ENCODE peak calls at places on chromosomes 13 and 19, in seven cellular contexts. One of them, this sample, is unnamed. For H3K4me1, the result is how much of the 10 kb centered on the place peaks cover.

GRCh38 chr19:42594617-42595489 is at the start of gene CEACAM8:
- DNase-seq in Panc1: no peak
- DNase-seq in CD8-positive, alpha-beta T cell: no peak
- DNase-seq in lower lobe of right lung: no peak
- DNase-seq in ovary: no peak
- DNase-seq in A549: no peak
- DNase-seq in mammary epithelial cell: no peak
- DNase-seq in this sample: no peak

GRCh38 chr13:47546963-47547345 is 454.1 kb downstream of the SUCLA2 start:
- DNase-seq in Panc1: no peak
- DNase-seq in CD8-positive, alpha-beta T cell: no peak
- DNase-seq in lower lobe of right lung: no peak
- DNase-seq in ovary: no peak
- DNase-seq in A549: no peak
- DNase-seq in mammary epithelial cell: no peak
- DNase-seq in this sample: no peak

GRCh38 chr13:34578471-34578870 is 363.6 kb upstream of the NBEA start:
- DNase-seq in Panc1: no peak
- DNase-seq in CD8-positive, alpha-beta T cell: no peak
- DNase-seq in lower lobe of right lung: no peak
- DNase-seq in ovary: no peak
- DNase-seq in A549: no peak
- DNase-seq in mammary epithelial cell: peak
- DNase-seq in this sample: no peak

GRCh38 chr13:40170982-40171381 is 495.5 kb downstream of the FOXO1 start:
- DNase-seq in Panc1: no peak
- DNase-seq in CD8-positive, alpha-beta T cell: no peak
- DNase-seq in lower lobe of right lung: no peak
- DNase-seq in ovary: no peak
- DNase-seq in A549: no peak
- DNase-seq in mammary epithelial cell: peak
- DNase-seq in this sample: no peak

GRCh38 chr13:30341815-30342570 is 34.6 kb upstream of the KATNAL1 start:
- DNase-seq in Panc1: no peak
- DNase-seq in CD8-positive, alpha-beta T cell: no peak
- DNase-seq in lower lobe of right lung: peak
- DNase-seq in ovary: peak
- DNase-seq in A549: no peak
- DNase-seq in mammary epithelial cell: peak
- DNase-seq in this sample: no peak

GRCh38 chr13:89227356-89227755 is 1556.2 kb downstream of the SLITRK5 start:
- DNase-seq in Panc1: no peak
- DNase-seq in CD8-positive, alpha-beta T cell: no peak
- DNase-seq in lower lobe of right lung: no peak
- DNase-seq in ovary: no peak
- DNase-seq in A549: no peak
- DNase-seq in mammary epithelial cell: peak
- DNase-seq in this sample: no peak

GRCh38 chr19:3644351-3645066 is 17.9 kb upstream of the CACTIN start:
- DNase-seq in Panc1: no peak
- DNase-seq in CD8-positive, alpha-beta T cell: no peak
- DNase-seq in lower lobe of right lung: no peak
- DNase-seq in ovary: no peak
- DNase-seq in A549: no peak
- DNase-seq in mammary epithelial cell: no peak
- DNase-seq in this sample: no peak

GRCh38 chr13:106721599-106721998 is 153.7 kb upstream of the ARGLU1 start:
- DNase-seq in Panc1: no peak
- DNase-seq in CD8-positive, alpha-beta T cell: no peak
- DNase-seq in lower lobe of right lung: no peak
- DNase-seq in ovary: no peak
- DNase-seq in A549: no peak
- DNase-seq in mammary epithelial cell: no peak
- DNase-seq in this sample: no peak

GRCh38 chr19:40802300-40803169 is 3.5 kb downstream of the EGLN2 start:
- DNase-seq in Panc1: no peak
- DNase-seq in CD8-positive, alpha-beta T cell: no peak
- DNase-seq in lower lobe of right lung: no peak
- DNase-seq in ovary: peak
- DNase-seq in A549: no peak
- DNase-seq in mammary epithelial cell: no peak
- DNase-seq in this sample: no peak

GRCh38 chr19:18348171-18348570 is 7.8 kb downstream of the PGPEP1 start:
- DNase-seq in Panc1: no peak
- DNase-seq in CD8-positive, alpha-beta T cell: no peak
- DNase-seq in lower lobe of right lung: no peak
- DNase-seq in ovary: no peak
- DNase-seq in A549: no peak
- DNase-seq in mammary epithelial cell: no peak
- DNase-seq in this sample: no peak

GRCh38 chr19:15316498-15316897 is 15.8 kb downstream of the BRD4 start:
- DNase-seq in Panc1: no peak
- DNase-seq in CD8-positive, alpha-beta T cell: no peak
- DNase-seq in lower lobe of right lung: no peak
- DNase-seq in ovary: no peak
- DNase-seq in A549: no peak
- DNase-seq in mammary epithelial cell: no peak
- DNase-seq in this sample: no peak

GRCh38 chr19:55340144-55340783 is 588 bp downstream of the KMT5C start:
- DNase-seq in Panc1: no peak
- DNase-seq in CD8-positive, alpha-beta T cell: peak
- DNase-seq in lower lobe of right lung: peak
- DNase-seq in ovary: peak
- DNase-seq in A549: no peak
- DNase-seq in mammary epithelial cell: no peak
- DNase-seq in this sample: peak

GRCh38 chr19:4676955-4677731 is 7.0 kb upstream of the MYDGF start:
- DNase-seq in Panc1: no peak
- DNase-seq in CD8-positive, alpha-beta T cell: no peak
- DNase-seq in lower lobe of right lung: peak
- DNase-seq in ovary: no peak
- DNase-seq in A549: no peak
- DNase-seq in mammary epithelial cell: no peak
- DNase-seq in this sample: peak

GRCh38 chr13:62046512-62046911 is 630.9 kb upstream of the PCDH20 start:
- DNase-seq in Panc1: no peak
- DNase-seq in CD8-positive, alpha-beta T cell: no peak
- DNase-seq in lower lobe of right lung: no peak
- DNase-seq in ovary: no peak
- DNase-seq in A549: no peak
- DNase-seq in mammary epithelial cell: no peak
- DNase-seq in this sample: no peak

GRCh38 chr13:51768378-51768921 is 35.5 kb downstream of the DHRS12 start:
- DNase-seq in Panc1: no peak
- DNase-seq in CD8-positive, alpha-beta T cell: no peak
- DNase-seq in lower lobe of right lung: no peak
- DNase-seq in ovary: no peak
- DNase-seq in A549: no peak
- DNase-seq in mammary epithelial cell: no peak
- DNase-seq in this sample: no peak

GRCh38 chr13:113646376-113646775 is 11.6 kb downstream of the ATP4B start:
- DNase-seq in Panc1: no peak
- DNase-seq in CD8-positive, alpha-beta T cell: no peak
- DNase-seq in lower lobe of right lung: no peak
- DNase-seq in ovary: no peak
- DNase-seq in A549: no peak
- DNase-seq in mammary epithelial cell: no peak
- DNase-seq in this sample: no peak

GRCh38 chr19:38152461-38153379 is 71.3 kb downstream of the DPF1 start:
- DNase-seq in Panc1: no peak
- DNase-seq in CD8-positive, alpha-beta T cell: no peak
- DNase-seq in lower lobe of right lung: no peak
- DNase-seq in ovary: no peak
- DNase-seq in A549: no peak
- DNase-seq in mammary epithelial cell: no peak
- DNase-seq in this sample: no peak

GRCh38 chr13:86563308-86563707 is 764.1 kb upstream of the SLITRK6 start:
- DNase-seq in Panc1: no peak
- DNase-seq in CD8-positive, alpha-beta T cell: no peak
- DNase-seq in lower lobe of right lung: no peak
- DNase-seq in ovary: no peak
- DNase-seq in A549: no peak
- DNase-seq in mammary epithelial cell: peak
- DNase-seq in this sample: no peak

GRCh38 chr19:39507715-39508364 is 7.1 kb upstream of the SELENOV start:
- DNase-seq in Panc1: no peak
- DNase-seq in CD8-positive, alpha-beta T cell: no peak
- DNase-seq in lower lobe of right lung: no peak
- DNase-seq in ovary: no peak
- DNase-seq in A549: no peak
- DNase-seq in mammary epithelial cell: no peak
- DNase-seq in this sample: no peak

GRCh38 chr13:113493315-113493951 is 2.9 kb upstream of the DCUN1D2 start:
- DNase-seq in Panc1: peak
- DNase-seq in CD8-positive, alpha-beta T cell: no peak
- DNase-seq in lower lobe of right lung: no peak
- DNase-seq in ovary: no peak
- DNase-seq in A549: peak
- DNase-seq in mammary epithelial cell: peak
- DNase-seq in this sample: no peak

GRCh38 chr19:30049226-30049625 is 107.2 kb downstream of the URI1 start:
- DNase-seq in Panc1: no peak
- DNase-seq in CD8-positive, alpha-beta T cell: no peak
- DNase-seq in lower lobe of right lung: no peak
- DNase-seq in ovary: no peak
- DNase-seq in A549: no peak
- DNase-seq in mammary epithelial cell: no peak
- DNase-seq in this sample: no peak

GRCh38 chr13:21576424-21576823 is 27.5 kb downstream of the MICU2 start:
- DNase-seq in Panc1: no peak
- DNase-seq in CD8-positive, alpha-beta T cell: no peak
- DNase-seq in lower lobe of right lung: no peak
- DNase-seq in ovary: no peak
- DNase-seq in A549: no peak
- DNase-seq in mammary epithelial cell: no peak
- DNase-seq in this sample: no peak

GRCh38 chr19:46076951-46077814 is 36.4 kb upstream of the IGFL4 start:
- DNase-seq in Panc1: no peak
- DNase-seq in CD8-positive, alpha-beta T cell: no peak
- DNase-seq in lower lobe of right lung: no peak
- DNase-seq in ovary: no peak
- DNase-seq in A549: peak
- DNase-seq in mammary epithelial cell: peak
- DNase-seq in this sample: no peak

GRCh38 chr19:46080561-46080960 is 39.8 kb upstream of the IGFL4 start:
- DNase-seq in Panc1: no peak
- DNase-seq in CD8-positive, alpha-beta T cell: no peak
- DNase-seq in lower lobe of right lung: no peak
- DNase-seq in ovary: no peak
- DNase-seq in A549: no peak
- DNase-seq in mammary epithelial cell: peak
- DNase-seq in this sample: no peak

GRCh38 chr19:46081928-46082727 is 41.3 kb upstream of the IGFL4 start:
- DNase-seq in Panc1: no peak
- DNase-seq in CD8-positive, alpha-beta T cell: no peak
- DNase-seq in lower lobe of right lung: no peak
- DNase-seq in ovary: no peak
- DNase-seq in A549: peak
- DNase-seq in mammary epithelial cell: peak
- DNase-seq in this sample: no peak

GRCh38 chr19:46076031-46076880 is 35.5 kb upstream of the IGFL4 start:
- DNase-seq in Panc1: no peak
- DNase-seq in CD8-positive, alpha-beta T cell: no peak
- DNase-seq in lower lobe of right lung: no peak
- DNase-seq in ovary: no peak
- DNase-seq in A549: no peak
- DNase-seq in mammary epithelial cell: no peak
- DNase-seq in this sample: no peak

GRCh38 chr19:46077815-46078167 is 37.0 kb upstream of the IGFL4 start:
- DNase-seq in Panc1: no peak
- DNase-seq in CD8-positive, alpha-beta T cell: no peak
- DNase-seq in lower lobe of right lung: no peak
- DNase-seq in ovary: no peak
- DNase-seq in A549: no peak
- DNase-seq in mammary epithelial cell: no peak
- DNase-seq in this sample: no peak
- H3K4me3 ChIP-seq in Panc1: peak
- H3K4me3 ChIP-seq in CD8-positive, alpha-beta T cell: no peak
- H3K4me3 ChIP-seq in lower lobe of right lung: no peak
- H3K4me3 ChIP-seq in ovary: no peak
- H3K4me3 ChIP-seq in A549: no peak
- H3K4me3 ChIP-seq in mammary epithelial cell: no peak
- H3K4me3 ChIP-seq in this sample: no peak

GRCh38 chr13:50676602-50677001 is 166.9 kb downstream of the DLEU7 start:
- DNase-seq in Panc1: no peak
- DNase-seq in CD8-positive, alpha-beta T cell: no peak
- DNase-seq in lower lobe of right lung: no peak
- DNase-seq in ovary: no peak
- DNase-seq in A549: no peak
- DNase-seq in mammary epithelial cell: peak
- DNase-seq in this sample: no peak

GRCh38 chr13:50678464-50679162 is 164.9 kb downstream of the DLEU7 start:
- DNase-seq in Panc1: no peak
- DNase-seq in CD8-positive, alpha-beta T cell: no peak
- DNase-seq in lower lobe of right lung: no peak
- DNase-seq in ovary: no peak
- DNase-seq in A549: no peak
- DNase-seq in mammary epithelial cell: peak
- DNase-seq in this sample: no peak

GRCh38 chr13:50677687-50678463 is 165.6 kb downstream of the DLEU7 start:
- DNase-seq in Panc1: no peak
- DNase-seq in CD8-positive, alpha-beta T cell: no peak
- DNase-seq in lower lobe of right lung: no peak
- DNase-seq in ovary: no peak
- DNase-seq in A549: no peak
- DNase-seq in mammary epithelial cell: peak
- DNase-seq in this sample: no peak

GRCh38 chr13:50682002-50682401 is 161.5 kb downstream of the DLEU7 start:
- DNase-seq in Panc1: no peak
- DNase-seq in CD8-positive, alpha-beta T cell: no peak
- DNase-seq in lower lobe of right lung: no peak
- DNase-seq in ovary: no peak
- DNase-seq in A549: no peak
- DNase-seq in mammary epithelial cell: no peak
- DNase-seq in this sample: no peak

GRCh38 chr13:50679321-50679720 is 164.2 kb downstream of the DLEU7 start:
- DNase-seq in Panc1: no peak
- DNase-seq in CD8-positive, alpha-beta T cell: no peak
- DNase-seq in lower lobe of right lung: no peak
- DNase-seq in ovary: no peak
- DNase-seq in A549: no peak
- DNase-seq in mammary epithelial cell: no peak
- DNase-seq in this sample: no peak
- H3K4me1 ChIP-seq in Panc1: under half
- H3K4me1 ChIP-seq in CD8-positive, alpha-beta T cell: under half
- H3K4me1 ChIP-seq in lower lobe of right lung: under half
- H3K4me1 ChIP-seq in ovary: under half
- H3K4me1 ChIP-seq in A549: under half
- H3K4me1 ChIP-seq in mammary epithelial cell: under half
- H3K4me1 ChIP-seq in this sample: under half

GRCh38 chr19:32138416-32138815 is 207.0 kb upstream of the ZNF507 start:
- DNase-seq in Panc1: no peak
- DNase-seq in CD8-positive, alpha-beta T cell: no peak
- DNase-seq in lower lobe of right lung: no peak
- DNase-seq in ovary: no peak
- DNase-seq in A549: no peak
- DNase-seq in mammary epithelial cell: no peak
- DNase-seq in this sample: no peak
- H3K27ac ChIP-seq in Panc1: no peak
- H3K27ac ChIP-seq in CD8-positive, alpha-beta T cell: no peak
- H3K27ac ChIP-seq in lower lobe of right lung: no peak
- H3K27ac ChIP-seq in ovary: no peak
- H3K27ac ChIP-seq in A549: no peak
- H3K27ac ChIP-seq in mammary epithelial cell: no peak
- H3K27ac ChIP-seq in this sample: no peak

GRCh38 chr13:44506719-44507118 is 69.4 kb downstream of the TSC22D1 start:
- DNase-seq in Panc1: no peak
- DNase-seq in CD8-positive, alpha-beta T cell: no peak
- DNase-seq in lower lobe of right lung: no peak
- DNase-seq in ovary: no peak
- DNase-seq in A549: no peak
- DNase-seq in mammary epithelial cell: no peak
- DNase-seq in this sample: no peak
- H3K4me3 ChIP-seq in Panc1: no peak
- H3K4me3 ChIP-seq in CD8-positive, alpha-beta T cell: no peak
- H3K4me3 ChIP-seq in lower lobe of right lung: no peak
- H3K4me3 ChIP-seq in ovary: no peak
- H3K4me3 ChIP-seq in A549: no peak
- H3K4me3 ChIP-seq in mammary epithelial cell: no peak
- H3K4me3 ChIP-seq in this sample: no peak

This sample was measured in naive thymus-derived CD4-positive, alpha-beta T cell.